ENCODE peak calls at places on chromosomes 12 and 14, in four cellular contexts. N, Z, A and C are unnamed samples.

GRCh38 chr14:29926228-29926627 is 1.4 kb downstream of the PRKD1 start:
- DNase-seq in Z (no peak), N (no peak), A (no peak), C (no peak)

GRCh38 chr12:52543985-52544888 is 8.7 kb downstream of the KRT71 start:
- DNase-seq in Z (no peak), A (no peak), N (no peak), C (peak)

GRCh38 chr12:106245767-106246166 is 2.1 kb downstream of the CKAP4 start:
- DNase-seq in Z (no peak), A (peak), N (peak), C (no peak)

GRCh38 chr14:36509056-36509917 is 10.7 kb downstream of the NKX2-1 start:
- DNase-seq in N (no peak), A (no peak), Z (no peak), C (no peak)

GRCh38 chr12:130026608-130027176 is 122.9 kb upstream of the TMEM132D start:
- DNase-seq in A (no peak), N (peak), Z (no peak), C (no peak)

GRCh38 chr12:6697584-6698351 is 2.8 kb downstream of the PIANP start:
- DNase-seq in Z (no peak), N (peak), A (peak), C (peak)

GRCh38 chr12:114361545-114361944 is 44.4 kb downstream of the TBX5 start:
- DNase-seq in N (no peak), Z (no peak), A (no peak), C (no peak)

GRCh38 chr14:104937161-104937560 is 12.5 kb downstream of the PLD4 start:
- DNase-seq in A (no peak), Z (no peak), N (no peak), C (no peak)

GRCh38 chr12:126248871-126249403 is 1183.7 kb downstream of the AACS start:
- DNase-seq in N (no peak), Z (no peak), A (no peak), C (no peak)

GRCh38 chr12:66003951-66004350 is 126.6 kb downstream of the LLPH start:
- DNase-seq in A (no peak), Z (no peak), N (no peak), C (no peak)

GRCh38 chr14:71123579-71124135 is 216.4 kb downstream of the PCNX1 start:
- DNase-seq in A (no peak), N (no peak), Z (no peak), C (no peak)

GRCh38 chr14:24251880-24252288 is 9.5 kb upstream of the TINF2 start:
- DNase-seq in N (no peak), Z (no peak), A (no peak), C (no peak)

GRCh38 chr14:95319312-95320075 is at the start of gene CLMN:
- DNase-seq in Z (peak), A (peak), N (peak), C (peak)

GRCh38 chr12:77578471-77579262 is 252.0 kb upstream of the NAV3 start:
- DNase-seq in A (no peak), N (no peak), Z (no peak), C (no peak)

GRCh38 chr12:31201382-31201781 is 124.6 kb downstream of the SINHCAF start:
- DNase-seq in N (no peak), Z (no peak), A (no peak), C (no peak)

GRCh38 chr14:20294636-20295035 is 11.1 kb downstream of the TTC5 start:
- DNase-seq in Z (no peak), A (no peak), N (no peak), C (no peak)

GRCh38 chr12:77214136-77214535 is 148.8 kb upstream of the E2F7 start:
- DNase-seq in A (no peak), Z (no peak), N (no peak), C (no peak)

GRCh38 chr12:50751921-50752721 is 11.8 kb upstream of the ATF1 start:
- DNase-seq in Z (no peak), A (no peak), N (no peak), C (no peak)

GRCh38 chr12:125070117-125070516 is 4.9 kb downstream of the AACS start:
- DNase-seq in N (no peak), Z (no peak), A (no peak), C (no peak)

GRCh38 chr12:12212769-12213168 is 54.1 kb downstream of the LRP6 start:
- DNase-seq in N (no peak), A (no peak), Z (no peak), C (no peak)

GRCh38 chr14:96905825-96906224 is 108.6 kb downstream of the VRK1 start:
- DNase-seq in N (no peak), Z (no peak), A (peak), C (no peak)

GRCh38 chr14:23601845-23602180 is 23.2 kb upstream of the JPH4 start:
- DNase-seq in A (no peak), Z (no peak), N (no peak), C (no peak)